ENCODE peak calls at places on chromosomes 2 and 18, in ten cellular contexts. H is aorta; R is endodermal cell; I is keratinocyte; D is pancreas; Y is psoas muscle; B is endothelial cell of umbilical vein; W is heart right ventricle; K is effector memory CD4-positive, alpha-beta T cell; N is HCT116. C is an unnamed sample.
A peak's percentile ranks its signal among the peaks of the same experiment; 100 is the strongest.

GRCh38 chr2:129103922-129104878 is 785.5 kb upstream of the HS6ST1 start:
- DNase-seq in W (no peak), H (no peak), Y (no peak), R (no peak), B (no peak), K (no peak), I (no peak), N (no peak), D (no peak), C (no peak)

GRCh38 chr2:98775146-98775988 is 44.4 kb upstream of the MGAT4A start:
- DNase-seq in N (no peak), Y (no peak), I (no peak), B (peak; percentile 35), D (peak; percentile 41), W (no peak), R (no peak), H (peak; percentile 83), K (no peak), C (no peak)

GRCh38 chr2:79511320-79511951 is 1.4 kb upstream of the CTNNA2 start:
- DNase-seq in Y (no peak), D (peak; percentile 66), K (no peak), W (peak; percentile 4), N (no peak), B (peak; percentile 3), R (peak; percentile 90), I (no peak), H (no peak), C (peak; percentile 15)

GRCh38 chr18:36934884-36935283 is 106.0 kb downstream of the KIAA1328 start:
- DNase-seq in H (no peak), R (no peak), W (no peak), K (no peak), B (peak; percentile 29), N (no peak), Y (no peak), I (no peak), D (no peak), C (peak; percentile 43)

GRCh38 chr18:63320690-63321265 is 1.2 kb upstream of the BCL2 start:
- DNase-seq in I (no peak), Y (peak; percentile 36), K (no peak), R (peak; percentile 76), N (no peak), W (peak; percentile 34), D (peak; percentile 33), H (peak; percentile 81), B (peak; percentile 40), C (no peak)

GRCh38 chr2:149145314-149146295 is 107.1 kb downstream of the LYPD6B start:
- DNase-seq in K (no peak), W (no peak), R (no peak), B (no peak), Y (no peak), I (no peak), D (no peak), H (no peak), N (no peak), C (peak; percentile 23)

GRCh38 chr2:69616755-69617154 is 26.8 kb downstream of the AAK1 start:
- DNase-seq in N (peak; percentile 36), H (no peak), D (no peak), R (no peak), Y (no peak), I (no peak), B (peak; percentile 39), K (peak; percentile 17), W (no peak), C (no peak)

GRCh38 chr2:95309599-95309998 is 12.5 kb downstream of the KCNIP3 start:
- DNase-seq in H (no peak), N (no peak), B (no peak), I (no peak), W (no peak), K (no peak), R (no peak), Y (no peak), D (no peak), C (no peak)

GRCh38 chr2:164389411-164389810 is 231.9 kb downstream of the GRB14 start:
- DNase-seq in W (no peak), I (no peak), K (no peak), H (no peak), Y (no peak), D (no peak), N (no peak), B (no peak), R (no peak), C (no peak)

GRCh38 chr2:12965540-12966269 is 249.0 kb downstream of the TRIB2 start:
- DNase-seq in B (peak; percentile 84), D (no peak), R (no peak), H (no peak), N (no peak), I (no peak), K (no peak), Y (no peak), W (no peak), C (peak; percentile 74)

GRCh38 chr2:161134547-161135518 is 25.4 kb upstream of the TANK start:
- DNase-seq in R (no peak), D (peak; percentile 36), H (no peak), I (no peak), N (peak; percentile 56), B (peak; percentile 89), W (peak; percentile 12), K (no peak), Y (no peak), C (peak; percentile 41)

GRCh38 chr2:42812899-42813479 is 20.6 kb upstream of the HAAO start:
- DNase-seq in W (no peak), R (no peak), N (peak; percentile 39), K (no peak), B (peak; percentile 56), H (no peak), D (no peak), Y (no peak), I (no peak), C (peak; percentile 49)

DNA sequence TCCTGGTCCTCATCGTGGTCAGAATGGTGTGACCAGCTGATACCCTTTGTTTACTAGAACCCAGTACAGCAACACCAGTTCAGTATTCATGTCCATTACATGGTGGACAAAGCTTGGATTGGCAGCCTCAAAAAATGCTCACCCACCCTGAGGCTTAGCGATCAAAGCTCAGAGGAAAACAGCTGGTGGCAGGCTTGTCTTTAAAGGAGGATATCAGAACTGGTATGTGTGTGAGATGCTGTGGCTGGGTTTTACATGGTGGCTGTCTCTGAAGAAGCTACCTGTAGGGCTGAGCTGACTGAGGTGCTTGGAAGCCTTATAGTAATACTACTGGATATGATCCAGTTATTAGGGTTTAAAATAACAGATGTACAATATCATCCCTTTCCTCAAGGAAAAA is 471.2 kb upstream of the MEX3C start:
- DNase-seq in K (no peak), Y (no peak), I (no peak), B (no peak), N (no peak), W (no peak), D (no peak), H (no peak), R (no peak), C (no peak)
- H3K4me3 ChIP-seq in K (no peak overlapping the region), Y (no peak overlapping the region), I (no peak overlapping the region), B (no peak overlapping the region), N (no peak overlapping the region), W (no peak overlapping the region), D (no peak overlapping the region), H (no peak overlapping the region), R (no peak overlapping the region), C (no peak overlapping the region)

GRCh38 chr2:72142743-72143440 is 4.8 kb downstream of the CYP26B1 start:
- DNase-seq in B (peak; percentile 28), W (peak; percentile 71), H (peak; percentile 90), R (peak; percentile 83), Y (peak; percentile 76), K (no peak), D (no peak), I (no peak), N (no peak), C (no peak)
- H3K4me1 ChIP-seq in B (peaks cover 14% of the 10 kb centered on the region), W (peaks cover 63% of the 10 kb centered on the region), H (no peaks in the 10 kb centered on the region), R (no peaks in the 10 kb centered on the region), Y (peaks cover 50% of the 10 kb centered on the region), K (peaks cover 27% of the 10 kb centered on the region), D (peaks cover 8% of the 10 kb centered on the region), I (peaks cover 28% of the 10 kb centered on the region), N (peaks cover 36% of the 10 kb centered on the region), C (peaks cover 36% of the 10 kb centered on the region)

GRCh38 chr18:70463085-70463484 is 174.2 kb downstream of the SOCS6 start:
- DNase-seq in R (no peak), Y (no peak), W (no peak), I (no peak), N (no peak), H (no peak), B (no peak), D (no peak), K (no peak), C (no peak)

GRCh38 chr18:70468861-70469570 is 180.2 kb downstream of the SOCS6 start:
- DNase-seq in D (no peak), B (no peak), R (no peak), H (no peak), Y (no peak), N (no peak), W (no peak), I (no peak), K (no peak), C (no peak)

GRCh38 chr18:70462078-70462439 is 173.2 kb downstream of the SOCS6 start:
- DNase-seq in H (no peak), D (no peak), B (no peak), W (no peak), I (no peak), R (no peak), Y (no peak), N (no peak), K (no peak), C (no peak)

GRCh38 chr18:70461323-70462077 is 172.7 kb downstream of the SOCS6 start:
- DNase-seq in R (no peak), B (no peak), W (no peak), H (no peak), D (no peak), N (no peak), K (no peak), Y (no peak), I (no peak), C (no peak)

DNA sequence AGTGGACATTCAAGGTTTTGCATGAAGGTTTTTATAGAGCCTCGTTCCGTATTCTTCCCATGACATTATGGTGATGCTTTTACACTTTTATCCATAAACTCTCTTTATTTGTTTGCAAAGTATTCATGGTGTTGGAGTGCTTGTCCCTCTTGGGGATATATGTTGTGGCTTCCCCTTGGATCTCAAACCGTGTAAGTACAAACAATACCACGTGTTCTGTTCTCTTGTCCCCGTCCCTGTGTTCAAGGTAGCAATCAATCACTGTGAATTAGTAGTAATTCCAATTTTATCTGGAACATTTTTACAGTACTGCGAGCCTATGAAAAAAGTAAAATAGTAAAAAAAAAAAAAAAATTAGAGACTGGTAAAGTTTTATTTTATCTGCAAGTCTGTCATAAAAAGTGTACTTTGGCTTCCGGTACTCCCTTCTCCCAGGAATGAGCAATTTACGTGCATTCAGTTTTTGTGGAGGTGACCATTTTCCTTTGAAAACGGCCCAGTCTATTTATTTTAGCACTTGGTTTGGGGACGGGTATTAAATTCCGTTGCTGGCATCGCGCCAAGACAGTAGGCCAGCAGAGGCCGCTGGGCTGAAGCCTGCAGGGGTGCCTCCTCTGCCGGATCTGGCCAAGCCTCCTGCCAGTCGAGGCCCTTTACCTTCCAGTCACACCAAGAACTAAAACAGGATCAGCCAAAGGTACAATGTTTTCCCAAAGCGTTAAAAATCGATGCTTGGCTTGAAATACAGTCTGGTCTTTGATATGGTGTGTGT is 175.7 kb downstream of the SOCS6 start:
- DNase-seq in N (peak; percentile 56), D (peak; percentile 70), I (no peak), Y (peak; percentile 71), W (peak; percentile 65), H (peak; percentile 87), R (peak; percentile 88), B (peak; percentile 73), K (no peak), C (peak; percentile 78)
- H3K4me3 ChIP-seq in N (peak overlapping the region; percentile 46), D (no peak overlapping the region), I (peak overlapping the region; percentile 58), Y (peak overlapping the region; percentile 59), W (peak overlapping the region; percentile 37), H (peak overlapping the region; percentile 20), R (peak overlapping the region; percentile 76), B (peak overlapping the region; percentile 14), K (peak overlapping the region; percentile 16), C (peak overlapping the region; percentile 73)

GRCh38 chr2:215528555-215528954 is 92.7 kb upstream of the FN1 start:
- DNase-seq in K (no peak), B (peak; percentile 98), H (no peak), R (no peak), D (no peak), Y (no peak), N (no peak), I (peak; percentile 85), W (no peak), C (peak; percentile 89)
- H3K4me1 ChIP-seq in K (no peaks in the 10 kb centered on the region), B (peaks cover 44% of the 10 kb centered on the region), H (peaks cover 3% of the 10 kb centered on the region), R (no peaks in the 10 kb centered on the region), D (no peaks in the 10 kb centered on the region), Y (no peaks in the 10 kb centered on the region), N (peaks cover 7% of the 10 kb centered on the region), I (peaks cover 31% of the 10 kb centered on the region), W (peaks cover 4% of the 10 kb centered on the region), C (peaks cover 40% of the 10 kb centered on the region)